ENCODE peak calls at places on chromosomes 16 and 17, in five cellular contexts. One of them, this sample, is unnamed.

GRCh38 chr17:47629826-47630225 is 19.9 kb upstream of the KPNB1 start:
- DNase-seq in H1: no peak
- DNase-seq in trophoblast cell: no peak
- DNase-seq in H9: no peak
- DNase-seq in neuronal stem cell: no peak
- DNase-seq in this sample: no peak

GRCh38 chr16:4261557-4262172 is 11.2 kb downstream of the TFAP4 start:
- DNase-seq in neuronal stem cell: peak
- DNase-seq in trophoblast cell: peak
- DNase-seq in H9: peak
- DNase-seq in H1: peak
- DNase-seq in this sample: peak

GRCh38 chr16:10983175-10983558 is 38.8 kb downstream of the CLEC16A start:
- DNase-seq in trophoblast cell: no peak
- DNase-seq in H9: no peak
- DNase-seq in neuronal stem cell: no peak
- DNase-seq in H1: no peak
- DNase-seq in this sample: no peak

GRCh38 chr16:52786105-52786504 is 239.2 kb upstream of the TOX3 start:
- DNase-seq in H1: no peak
- DNase-seq in trophoblast cell: no peak
- DNase-seq in neuronal stem cell: no peak
- DNase-seq in H9: no peak
- DNase-seq in this sample: no peak

GRCh38 chr17:32383926-32384434 is 34.0 kb downstream of the ZNF207 start:
- DNase-seq in neuronal stem cell: no peak
- DNase-seq in H1: no peak
- DNase-seq in trophoblast cell: peak
- DNase-seq in H9: no peak
- DNase-seq in this sample: no peak

GRCh38 chr16:61792194-61792904 is 243.9 kb downstream of the CDH8 start:
- DNase-seq in neuronal stem cell: no peak
- DNase-seq in H9: no peak
- DNase-seq in trophoblast cell: peak
- DNase-seq in H1: no peak
- DNase-seq in this sample: peak

GRCh38 chr16:49514391-49514980 is 140.9 kb downstream of the C16orf78 start:
- DNase-seq in trophoblast cell: no peak
- DNase-seq in H1: no peak
- DNase-seq in H9: no peak
- DNase-seq in neuronal stem cell: no peak
- DNase-seq in this sample: no peak

GRCh38 chr16:26344976-26345375 is 653.2 kb downstream of the HS3ST4 start:
- DNase-seq in H9: no peak
- DNase-seq in trophoblast cell: no peak
- DNase-seq in neuronal stem cell: no peak
- DNase-seq in H1: no peak
- DNase-seq in this sample: no peak

GRCh38 chr16:66441586-66442375 is 14.7 kb downstream of the BEAN1 start:
- DNase-seq in H9: no peak
- DNase-seq in H1: no peak
- DNase-seq in neuronal stem cell: no peak
- DNase-seq in trophoblast cell: no peak
- DNase-seq in this sample: no peak

GRCh38 chr17:43560461-43561427 is 14.6 kb upstream of the ETV4 start:
- DNase-seq in H9: no peak
- DNase-seq in H1: no peak
- DNase-seq in neuronal stem cell: no peak
- DNase-seq in trophoblast cell: no peak
- DNase-seq in this sample: no peak

GRCh38 chr17:31428111-31428510 is 36.6 kb downstream of the RAB11FIP4 start:
- DNase-seq in H1: no peak
- DNase-seq in neuronal stem cell: no peak
- DNase-seq in trophoblast cell: no peak
- DNase-seq in H9: no peak
- DNase-seq in this sample: no peak

GRCh38 chr16:65959978-65960377 is 406.5 kb upstream of the CDH5 start:
- DNase-seq in neuronal stem cell: no peak
- DNase-seq in H9: no peak
- DNase-seq in H1: no peak
- DNase-seq in trophoblast cell: no peak
- DNase-seq in this sample: no peak

GRCh38 chr16:74226361-74226979 is 70.1 kb upstream of the PSMD7 start:
- DNase-seq in trophoblast cell: peak
- DNase-seq in neuronal stem cell: peak
- DNase-seq in H9: no peak
- DNase-seq in H1: no peak
- DNase-seq in this sample: peak

GRCh38 chr16:53465606-53466290 is 31.5 kb downstream of the RBL2 start:
- DNase-seq in neuronal stem cell: no peak
- DNase-seq in H9: no peak
- DNase-seq in trophoblast cell: no peak
- DNase-seq in H1: no peak
- DNase-seq in this sample: peak

GRCh38 chr16:56576585-56577299 is 11.9 kb downstream of the MT4 start:
- DNase-seq in H1: peak
- DNase-seq in H9: peak
- DNase-seq in neuronal stem cell: peak
- DNase-seq in trophoblast cell: peak
- DNase-seq in this sample: peak

GRCh38 chr17:77247609-77248008 is 106.8 kb downstream of the SEC14L1 start:
- DNase-seq in H1: no peak
- DNase-seq in neuronal stem cell: no peak
- DNase-seq in trophoblast cell: no peak
- DNase-seq in H9: no peak
- DNase-seq in this sample: no peak

GRCh38 chr16:71311553-71312158 is 22.5 kb upstream of the CMTR2 start:
- DNase-seq in H1: peak
- DNase-seq in trophoblast cell: peak
- DNase-seq in neuronal stem cell: peak
- DNase-seq in H9: peak
- DNase-seq in this sample: peak

GRCh38 chr17:81080056-81080455 is 45.1 kb downstream of the BAIAP2 start:
- DNase-seq in H9: no peak
- DNase-seq in neuronal stem cell: no peak
- DNase-seq in trophoblast cell: peak
- DNase-seq in H1: no peak
- DNase-seq in this sample: no peak

GRCh38 chr17:4038076-4038475 is 73.8 kb upstream of the ATP2A3 start:
- DNase-seq in trophoblast cell: no peak
- DNase-seq in neuronal stem cell: no peak
- DNase-seq in H9: no peak
- DNase-seq in H1: no peak
- DNase-seq in this sample: no peak

GRCh38 chr17:32349503-32349853 is 479 bp upstream of the ZNF207 start:
- DNase-seq in H1: no peak
- DNase-seq in trophoblast cell: peak
- DNase-seq in H9: no peak
- DNase-seq in neuronal stem cell: no peak
- DNase-seq in this sample: no peak

DNA sequence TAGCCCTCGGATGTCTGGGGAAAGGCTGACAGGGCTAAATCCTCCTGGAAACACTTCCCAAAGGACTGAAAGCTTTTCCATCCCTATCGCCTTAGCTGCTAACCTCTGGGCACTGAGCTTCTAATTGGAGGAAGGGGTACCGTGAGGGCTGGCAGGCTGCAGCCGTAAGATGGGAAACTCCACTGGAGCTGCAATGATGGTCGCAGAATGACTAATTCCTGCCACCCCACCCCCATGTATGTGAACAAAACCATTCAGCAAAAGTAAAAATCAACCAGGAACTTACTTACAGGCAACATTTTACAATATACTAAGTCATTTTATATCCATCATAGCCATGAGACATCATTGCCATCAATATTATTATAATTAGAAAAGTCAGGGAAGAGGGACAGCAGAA is 133.3 kb downstream of the ABCC12 start:
- DNase-seq in neuronal stem cell: no peak
- DNase-seq in trophoblast cell: no peak
- DNase-seq in H1: no peak
- DNase-seq in H9: no peak
- DNase-seq in this sample: no peak
- H2AK5ac ChIP-seq in neuronal stem cell: no peak
- H2AK5ac ChIP-seq in trophoblast cell: no peak
- H2AK5ac ChIP-seq in H1: no peak
- H2AK5ac ChIP-seq in H9: no peak
- H2AK5ac ChIP-seq in this sample: no peak

GRCh38 chr16:68297908-68298307 is 12.8 kb downstream of the SLC7A6OS start:
- DNase-seq in trophoblast cell: no peak
- DNase-seq in neuronal stem cell: no peak
- DNase-seq in H1: no peak
- DNase-seq in H9: no peak
- DNase-seq in this sample: no peak

GRCh38 chr16:68300736-68301459 is 9.8 kb downstream of the SLC7A6OS start:
- DNase-seq in trophoblast cell: no peak
- DNase-seq in H1: no peak
- DNase-seq in neuronal stem cell: no peak
- DNase-seq in H9: no peak
- DNase-seq in this sample: no peak

GRCh38 chr16:68298312-68298711 is 12.4 kb downstream of the SLC7A6OS start:
- DNase-seq in H9: no peak
- DNase-seq in trophoblast cell: no peak
- DNase-seq in neuronal stem cell: no peak
- DNase-seq in H1: no peak
- DNase-seq in this sample: no peak

GRCh38 chr16:68299571-68300453 is 10.9 kb downstream of the SLC7A6OS start:
- DNase-seq in neuronal stem cell: no peak
- DNase-seq in H1: no peak
- DNase-seq in H9: no peak
- DNase-seq in trophoblast cell: no peak
- DNase-seq in this sample: no peak

DNA sequence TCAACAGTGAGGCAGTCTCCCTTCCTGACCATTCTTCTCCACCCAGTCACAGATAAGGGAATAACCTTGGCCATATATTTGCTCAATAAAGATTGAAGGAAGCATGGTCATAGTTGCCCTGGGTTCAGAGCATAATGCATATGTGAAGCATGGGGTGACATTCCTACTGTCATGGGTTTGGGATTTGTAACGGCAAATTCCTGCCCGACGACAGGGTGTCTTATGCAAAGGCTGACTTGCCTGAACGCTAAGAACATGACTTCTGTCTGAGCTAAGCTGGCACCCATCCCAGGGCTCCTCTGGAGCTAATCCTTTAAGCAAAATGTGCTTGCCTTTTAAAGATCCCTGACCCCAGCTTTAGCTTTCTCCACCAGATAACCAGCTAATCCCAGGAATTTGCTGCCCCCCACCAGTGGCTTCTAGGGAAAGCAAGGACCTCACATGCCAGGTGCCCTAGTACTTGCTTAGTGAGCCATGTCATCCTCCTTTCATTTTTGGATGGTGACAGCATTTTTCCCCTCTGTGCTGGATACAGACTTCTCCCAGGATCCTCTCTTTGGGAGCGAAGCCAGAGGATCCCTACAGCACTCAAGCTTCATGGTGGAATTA is 11.7 kb downstream of the SLC7A6OS start:
- DNase-seq in H9: no peak
- DNase-seq in H1: no peak
- DNase-seq in neuronal stem cell: no peak
- DNase-seq in trophoblast cell: no peak
- DNase-seq in this sample: peak
- H2BK12ac ChIP-seq in H9: no peak
- H2BK12ac ChIP-seq in H1: no peak
- H2BK12ac ChIP-seq in neuronal stem cell: no peak
- H2BK12ac ChIP-seq in trophoblast cell: no peak
- H2BK12ac ChIP-seq in this sample: no peak

DNA sequence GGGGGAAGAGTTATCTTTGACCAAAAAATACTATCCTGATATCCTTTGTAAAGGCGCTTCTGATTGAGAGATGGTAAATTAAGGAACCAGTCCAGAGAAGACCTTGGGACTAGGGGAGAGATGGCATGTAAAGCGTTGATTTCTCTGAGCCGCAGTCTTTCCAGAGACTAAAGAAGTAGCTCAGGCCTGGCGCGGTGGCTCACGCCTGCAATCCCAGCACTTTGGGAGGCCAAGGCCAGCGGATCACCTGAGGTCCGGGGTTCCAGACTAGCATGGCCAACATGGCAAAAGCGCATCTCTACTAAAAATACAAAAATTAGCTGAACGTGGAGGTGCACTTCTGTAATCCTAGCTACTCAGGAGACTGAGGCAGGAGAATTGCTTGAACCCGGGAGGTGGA is 625 bp upstream of the CENPT start:
- DNase-seq in H1: no peak
- DNase-seq in trophoblast cell: no peak
- DNase-seq in neuronal stem cell: no peak
- DNase-seq in H9: no peak
- DNase-seq in this sample: no peak
- H2AK5ac ChIP-seq in H1: no peak
- H2AK5ac ChIP-seq in trophoblast cell: peak
- H2AK5ac ChIP-seq in neuronal stem cell: no peak
- H2AK5ac ChIP-seq in H9: no peak
- H2AK5ac ChIP-seq in this sample: no peak

GRCh38 chr17:56597495-56597990 is 4.0 kb downstream of the NOG start:
- DNase-seq in trophoblast cell: peak
- DNase-seq in neuronal stem cell: peak
- DNase-seq in H1: peak
- DNase-seq in H9: peak
- DNase-seq in this sample: peak
- H2BK12ac ChIP-seq in trophoblast cell: no peak
- H2BK12ac ChIP-seq in neuronal stem cell: no peak
- H2BK12ac ChIP-seq in H1: no peak
- H2BK12ac ChIP-seq in H9: no peak
- H2BK12ac ChIP-seq in this sample: no peak

DNA sequence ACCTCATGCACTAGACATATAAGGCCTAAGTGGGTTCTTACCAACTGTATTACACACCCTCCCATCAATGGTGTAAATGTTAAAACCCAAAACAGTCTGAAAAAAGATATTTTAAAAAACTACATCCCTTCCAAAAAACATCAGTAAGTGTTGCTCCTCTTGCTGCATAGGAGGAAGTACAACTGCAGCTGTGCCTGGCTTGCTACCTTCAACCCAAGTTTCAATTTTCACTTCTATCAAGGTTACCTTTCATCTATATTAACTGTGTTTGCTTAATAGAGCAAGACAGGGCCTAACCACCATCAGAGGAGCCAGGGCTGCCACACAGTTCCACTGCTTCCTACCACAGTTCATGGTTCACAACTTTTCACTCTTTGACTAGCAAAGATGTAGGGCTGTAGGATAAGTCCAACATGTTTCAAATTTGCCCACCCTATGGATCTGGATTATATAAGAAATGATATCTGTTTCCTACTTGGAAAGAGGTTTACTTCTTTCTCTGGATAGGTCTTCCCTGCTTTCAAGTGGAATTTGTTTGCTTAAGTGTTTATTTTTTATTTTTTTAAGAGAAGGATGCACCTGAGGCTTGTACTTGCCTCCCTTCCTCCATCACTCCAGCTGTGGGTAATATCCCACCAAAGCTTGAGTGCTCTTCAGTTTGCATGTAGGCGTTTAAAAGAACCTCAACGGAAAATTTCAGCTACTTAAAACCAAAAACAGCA is 56.7 kb downstream of the GRB7 start:
- DNase-seq in H1: no peak
- DNase-seq in neuronal stem cell: no peak
- DNase-seq in H9: no peak
- DNase-seq in trophoblast cell: no peak
- DNase-seq in this sample: no peak
- H2AK5ac ChIP-seq in H1: no peak
- H2AK5ac ChIP-seq in neuronal stem cell: no peak
- H2AK5ac ChIP-seq in H9: no peak
- H2AK5ac ChIP-seq in trophoblast cell: no peak
- H2AK5ac ChIP-seq in this sample: no peak

This sample was measured in mesenchymal stem cell.